ENCODE peak calls at places on chromosome 16, in six cellular contexts. M, E, F, O, Z and C are unnamed samples.

GRCh38 chr16:21072976-21073375 is 77.7 kb downstream of the DNAH3 start:
- DNase-seq in O (no peak), E (no peak), M (no peak), Z (no peak), F (no peak), C (no peak)

GRCh38 chr16:89785523-89786155 is 30.8 kb downstream of the FANCA start:
- DNase-seq in E (no peak), Z (no peak), O (no peak), M (no peak), F (no peak), C (no peak)

GRCh38 chr16:24523569-24523968 is 15.8 kb upstream of the RBBP6 start:
- DNase-seq in F (no peak), O (peak; percentile 52), M (peak; percentile 62), E (no peak), Z (peak; percentile 31), C (peak; percentile 39)

GRCh38 chr16:1989826-1990335 is at the start of gene SYNGR3:
- DNase-seq in Z (peak; percentile 66), O (no peak), E (no peak), M (peak; percentile 54), F (peak; percentile 39), C (peak; percentile 56)

GRCh38 chr16:87101903-87102302 is 215.3 kb downstream of the C16orf95 start:
- DNase-seq in O (no peak), E (no peak), F (peak; percentile 79), Z (peak; percentile 61), M (no peak), C (no peak)

GRCh38 chr16:53643474-53643873 is 60.2 kb downstream of the RPGRIP1L start:
- DNase-seq in Z (no peak), M (no peak), O (no peak), E (no peak), F (no peak), C (no peak)

GRCh38 chr16:65372171-65372570 is 250.3 kb upstream of the CDH11 start:
- DNase-seq in F (peak; percentile 10), Z (no peak), M (no peak), E (no peak), O (no peak), C (no peak)

GRCh38 chr16:73231969-73232554 is 184.1 kb upstream of the ZFHX3 start:
- DNase-seq in O (no peak), F (no peak), E (no peak), Z (no peak), M (no peak), C (no peak)

GRCh38 chr16:66662445-66663194 is 33.9 kb downstream of the CMTM4 start:
- DNase-seq in O (no peak), M (peak; percentile 32), Z (peak; percentile 61), F (peak; percentile 36), E (peak; percentile 21), C (peak; percentile 20)

GRCh38 chr16:50299508-50300105 is 33.3 kb downstream of the ADCY7 start:
- DNase-seq in E (no peak), Z (no peak), F (no peak), M (no peak), O (no peak), C (no peak)

GRCh38 chr16:2829501-2830354 is at the start of gene ZG16B:
- DNase-seq in F (peak; percentile 69), O (peak; percentile 77), M (no peak), Z (no peak), E (no peak), C (no peak)

GRCh38 chr16:57167951-57168350 is 17.9 kb downstream of the PSME3IP1 start:
- DNase-seq in F (peak; percentile 57), Z (peak; percentile 72), O (peak; percentile 51), E (peak; percentile 36), M (peak; percentile 63), C (peak; percentile 66)

GRCh38 chr16:48321307-48322036 is 63.7 kb downstream of the SIAH1 start:
- DNase-seq in O (no peak), Z (peak; percentile 81), M (no peak), F (no peak), E (no peak), C (no peak)

GRCh38 chr16:84647830-84648594 is at the start of gene KLHL36:
- DNase-seq in O (no peak), E (no peak), F (peak; percentile 19), M (peak; percentile 65), Z (peak; percentile 78), C (peak; percentile 79)

GRCh38 chr16:20519231-20519630 is 56.9 kb downstream of the ACSM2B start:
- DNase-seq in M (no peak), E (no peak), Z (no peak), F (no peak), O (no peak), C (no peak)

GRCh38 chr16:88102597-88102996 is 151.4 kb downstream of the BANP start:
- DNase-seq in O (no peak), F (no peak), E (no peak), Z (no peak), M (no peak), C (no peak)

GRCh38 chr16:87740909-87741424 is 24.8 kb downstream of the KLHDC4 start:
- DNase-seq in E (no peak), O (no peak), F (no peak), Z (peak; percentile 56), M (no peak), C (no peak)

GRCh38 chr16:3216263-3216640 is 18.7 kb downstream of the ZNF200 start:
- DNase-seq in F (no peak), E (no peak), M (no peak), O (no peak), Z (no peak), C (no peak)

GRCh38 chr16:4319454-4319853 is 3.6 kb downstream of the GLIS2 start:
- DNase-seq in Z (peak; percentile 56), O (no peak), E (no peak), F (no peak), M (no peak), C (no peak)
- H3K4me1 ChIP-seq in Z (peaks cover 17% of the 10 kb centered on the region), O (peaks cover 20% of the 10 kb centered on the region), E (peaks cover 31% of the 10 kb centered on the region), F (peaks cover 10% of the 10 kb centered on the region), M (peaks cover 44% of the 10 kb centered on the region), C (peaks cover 63% of the 10 kb centered on the region)

DNA sequence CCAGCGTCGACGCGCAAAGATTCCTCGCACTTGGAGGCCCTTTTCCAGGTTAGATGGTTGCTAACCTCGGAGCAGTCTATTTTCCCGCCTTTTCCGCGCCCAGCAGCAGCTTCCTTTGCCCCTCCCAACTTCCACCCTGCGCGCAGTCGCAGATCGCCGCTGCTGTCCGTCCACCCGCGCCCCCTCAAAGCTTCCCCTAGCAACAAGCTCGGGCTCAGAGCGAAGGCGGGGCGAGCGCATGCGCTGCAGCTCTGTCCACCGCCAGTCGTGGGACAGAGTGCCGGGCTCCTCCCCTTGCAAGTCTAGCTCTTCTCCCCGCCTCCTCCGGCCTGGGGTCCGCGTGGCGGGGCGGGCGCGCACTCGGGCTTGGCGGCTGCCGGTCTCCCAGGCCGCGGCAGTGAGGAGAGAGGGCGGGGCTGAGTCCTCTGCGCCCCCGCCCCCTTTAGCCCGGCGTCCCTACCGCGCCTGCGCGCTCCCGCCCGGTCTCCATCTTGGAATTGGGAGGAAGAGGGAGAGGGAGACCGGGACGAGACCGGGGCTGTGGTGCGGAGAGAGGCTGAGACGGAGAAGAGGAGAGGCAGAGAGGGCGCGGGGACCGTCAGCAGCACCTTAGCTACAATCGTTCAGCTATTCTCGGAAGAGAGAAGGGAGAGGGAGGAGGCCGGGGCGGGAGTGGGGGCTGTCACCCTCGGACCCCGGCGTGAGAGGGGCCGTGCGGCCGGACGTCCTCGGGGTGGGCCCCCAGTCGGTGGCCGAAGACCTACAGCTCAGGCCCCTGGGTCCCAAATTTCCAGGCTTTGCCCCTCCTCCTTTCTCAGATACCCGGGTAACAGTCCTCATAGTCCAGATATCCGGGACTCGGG is at the start of gene TAOK2:
- DNase-seq in Z (peak; percentile 99), O (peak; percentile 95), F (peak; percentile 95), E (peak; percentile 98), M (peak; percentile 99), C (peak; percentile 100)
- H3K9me2 ChIP-seq in Z (no peaks in the 10 kb centered on the region), O (no peaks in the 10 kb centered on the region), F (no peaks in the 10 kb centered on the region), E (no peaks in the 10 kb centered on the region), M (peaks cover 4% of the 10 kb centered on the region), C (no peaks in the 10 kb centered on the region)

DNA sequence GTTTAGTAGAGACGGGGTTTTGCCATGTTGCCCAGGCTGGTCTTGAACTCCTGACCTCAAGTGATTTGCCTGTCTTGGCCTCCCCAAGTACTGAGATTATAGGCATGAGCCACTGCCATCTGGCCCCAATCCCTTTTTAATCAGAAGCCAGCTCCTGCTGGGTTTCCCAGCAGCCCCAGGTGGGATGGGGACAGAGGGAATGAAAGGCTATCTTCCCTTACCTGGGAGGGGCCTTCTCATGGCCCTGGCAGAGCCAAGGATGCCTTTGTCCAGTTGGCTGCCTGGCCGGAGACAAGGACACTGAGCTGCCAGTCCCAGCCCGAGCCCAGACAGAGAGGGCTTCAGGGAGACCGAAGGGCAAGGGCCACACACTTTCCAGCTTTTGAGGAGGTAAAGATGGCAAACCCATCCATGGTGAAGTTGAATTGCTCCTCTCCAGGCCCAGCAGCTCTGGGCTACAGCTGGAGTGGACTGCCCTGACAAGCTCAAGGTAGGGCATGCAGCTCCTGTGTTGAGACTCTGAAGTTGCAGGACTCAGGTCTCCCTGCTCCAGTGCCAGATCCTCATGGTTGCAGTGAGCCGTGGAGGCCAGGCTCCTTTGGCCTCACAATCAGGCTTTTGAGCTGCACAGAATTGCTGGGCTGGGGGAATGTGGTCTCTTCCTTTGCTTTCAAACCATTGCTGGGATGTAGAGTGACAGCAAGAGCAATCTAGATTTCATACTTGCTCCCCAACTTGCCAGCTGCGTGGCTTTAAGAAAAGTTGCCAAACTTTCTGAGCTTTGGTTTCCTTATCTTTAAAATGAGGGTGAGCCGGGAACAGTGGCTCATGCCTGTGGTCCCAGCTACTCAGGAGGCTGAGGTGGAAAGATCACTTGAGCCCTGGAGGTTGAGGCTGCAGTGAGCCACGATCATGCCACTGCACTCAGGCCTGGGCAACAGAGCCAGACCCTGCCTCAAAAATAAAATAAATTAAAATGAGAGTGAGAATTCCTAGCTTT is 44.5 kb upstream of the IL34 start:
- DNase-seq in O (no peak), M (no peak), E (no peak), F (no peak), Z (no peak), C (no peak)
- H3K4me3 ChIP-seq in O (no peak overlapping the region), M (no peak overlapping the region), E (no peak overlapping the region), F (no peak overlapping the region), Z (no peak overlapping the region), C (no peak overlapping the region)

GRCh38 chr16:4324479-4324868 is 8.6 kb downstream of the GLIS2 start:
- DNase-seq in M (no peak), F (no peak), O (no peak), E (no peak), Z (no peak), C (no peak)
- H3K4me1 ChIP-seq in M (peaks cover 30% of the 10 kb centered on the region), F (no peaks in the 10 kb centered on the region), O (no peaks in the 10 kb centered on the region), E (peaks cover 11% of the 10 kb centered on the region), Z (peaks cover 8% of the 10 kb centered on the region), C (peaks cover 70% of the 10 kb centered on the region)